ENCODE peak calls at places on chromosomes 7 and 10, in five cellular contexts. H, Q, O, S and W are unnamed samples.
A peak's percentile ranks its signal among the peaks of the same experiment; 100 is the strongest.

GRCh38 chr10:118175148-118175547 is 128.4 kb upstream of the RAB11FIP2 start:
- DNase-seq in Q (no peak), S (no peak), O (no peak), H (no peak), W (no peak)

GRCh38 chr7:128932862-128933821 is 4.6 kb upstream of the IRF5 start:
- DNase-seq in S (no peak), Q (peak; percentile 71), O (no peak), H (no peak), W (no peak)

GRCh38 chr10:95467162-95467599 is 94.0 kb downstream of the SORBS1 start:
- DNase-seq in Q (peak; percentile 5), O (no peak), S (no peak), H (peak; percentile 60), W (no peak)

GRCh38 chr7:151987748-151988529 is 31.7 kb downstream of the GALNTL5 start:
- DNase-seq in S (no peak), Q (no peak), H (peak; percentile 74), O (peak; percentile 12), W (no peak)

GRCh38 chr10:112307631-112308502 is 24.7 kb downstream of the TECTB start:
- DNase-seq in Q (peak; percentile 53), O (no peak), H (peak; percentile 67), S (no peak), W (no peak)

GRCh38 chr7:142804715-142805114 is 33.9 kb downstream of the PRSS2 start:
- DNase-seq in H (no peak), S (no peak), Q (peak; percentile 62), O (no peak), W (no peak)

GRCh38 chr7:23133797-23134196 is 28.2 kb downstream of the KLHL7 start:
- DNase-seq in O (no peak), Q (no peak), H (no peak), S (no peak), W (no peak)

GRCh38 chr10:29539398-29539797 is 95.4 kb downstream of the SVIL start:
- DNase-seq in O (no peak), S (no peak), H (no peak), Q (no peak), W (no peak)

GRCh38 chr10:86944907-86945306 is 12.5 kb downstream of the MMRN2 start:
- DNase-seq in S (no peak), Q (no peak), H (no peak), O (no peak), W (no peak)

GRCh38 chr10:13997650-13998049 is 333.1 kb downstream of the FRMD4A start:
- DNase-seq in H (no peak), S (no peak), Q (no peak), O (no peak), W (no peak)

GRCh38 chr7:42091461-42092229 is 145.4 kb downstream of the GLI3 start:
- DNase-seq in Q (no peak), S (no peak), O (no peak), H (no peak), W (peak; percentile 24)

GRCh38 chr7:1169409-1170368 is 9.7 kb upstream of the ZFAND2A start:
- DNase-seq in O (no peak), H (peak; percentile 93), S (peak; percentile 62), Q (peak; percentile 99), W (peak; percentile 74)

GRCh38 chr10:23345861-23346260 is 1.3 kb upstream of the C10orf67 start:
- DNase-seq in S (no peak), Q (no peak), O (peak; percentile 37), H (peak; percentile 86), W (no peak)

GRCh38 chr7:157177333-157177993 is 38.7 kb downstream of the UBE3C start:
- DNase-seq in O (no peak), Q (no peak), H (no peak), S (peak; percentile 64), W (no peak)

GRCh38 chr10:124106241-124106905 is 13.0 kb upstream of the CHST15 start:
- DNase-seq in S (no peak), H (peak; percentile 71), O (peak; percentile 38), Q (no peak), W (peak; percentile 71)

GRCh38 chr7:95476072-95476845 is 9.5 kb upstream of the ASB4 start:
- DNase-seq in H (no peak), O (no peak), Q (no peak), S (no peak), W (no peak)